ENCODE peak calls at places on chromosomes 11 and 22, in nine cellular contexts. F, H, J, Z, K, R, G, B and A are unnamed samples.

GRCh38 chr11:68120212-68121066 is 749 bp downstream of the CHKA start:
- DNase-seq in F (peak; percentile 47), J (peak; percentile 68), B (peak; percentile 71), K (peak; percentile 80), R (no peak), Z (peak; percentile 53), H (no peak), G (peak; percentile 82), A (no peak)

GRCh38 chr11:129458756-129459535 is 83.3 kb downstream of the BARX2 start:
- DNase-seq in R (no peak), K (no peak), F (no peak), G (no peak), B (no peak), J (peak; percentile 35), H (no peak), Z (no peak), A (no peak)

GRCh38 chr22:49699476-49699875 is 128.2 kb downstream of the BRD1 start:
- DNase-seq in F (no peak), R (no peak), B (no peak), J (no peak), H (no peak), K (peak; percentile 58), Z (no peak), G (no peak), A (no peak)

GRCh38 chr11:121467965-121468364 is 15.2 kb upstream of the SORL1-AS1 start:
- DNase-seq in K (no peak), R (no peak), G (no peak), F (no peak), J (no peak), B (peak; percentile 27), H (no peak), Z (no peak), A (no peak)

GRCh38 chr11:117180020-117180419 is 1.5 kb downstream of the SIDT2 start:
- DNase-seq in Z (no peak), B (peak; percentile 16), J (no peak), K (no peak), F (peak; percentile 50), H (no peak), G (no peak), R (peak; percentile 24), A (peak; percentile 26)

GRCh38 chr11:250740-251299 is 14.0 kb downstream of the PSMD13 start:
- DNase-seq in F (peak; percentile 58), H (no peak), Z (peak; percentile 70), R (peak; percentile 65), K (peak; percentile 75), J (peak; percentile 64), G (peak; percentile 77), B (peak; percentile 77), A (peak; percentile 18)

GRCh38 chr11:5192738-5193137 is 7.7 kb downstream of the OR51V1 start:
- DNase-seq in K (no peak), R (no peak), B (no peak), F (no peak), Z (no peak), G (no peak), H (no peak), J (no peak), A (no peak)

GRCh38 chr22:19631899-19632670 is 82.2 kb upstream of the SEPTIN5 start:
- DNase-seq in J (no peak), Z (no peak), K (no peak), G (no peak), B (peak; percentile 45), R (no peak), H (no peak), F (peak; percentile 49), A (peak; percentile 12)

GRCh38 chr11:118202599-118203422 is 22.0 kb downstream of the JAML start:
- DNase-seq in G (no peak), J (peak; percentile 89), K (no peak), H (no peak), B (no peak), Z (peak; percentile 88), R (peak; percentile 46), F (no peak), A (no peak)

GRCh38 chr11:61769946-61770683 is 17.7 kb downstream of the MYRF start:
- DNase-seq in Z (no peak), G (no peak), K (no peak), J (no peak), R (no peak), B (no peak), H (no peak), F (no peak), A (no peak)

GRCh38 chr11:61771995-61772455 is 19.6 kb downstream of the MYRF start:
- DNase-seq in F (no peak), G (no peak), K (no peak), B (no peak), R (no peak), H (no peak), J (no peak), Z (no peak), A (no peak)

GRCh38 chr11:61771195-61771894 is 18.9 kb downstream of the MYRF start:
- DNase-seq in F (no peak), H (no peak), J (no peak), K (no peak), R (no peak), Z (no peak), G (no peak), B (no peak), A (no peak)

GRCh38 chr11:61768376-61769076 is 16.1 kb downstream of the MYRF start:
- DNase-seq in H (no peak), G (no peak), B (no peak), F (no peak), R (peak; percentile 82), Z (peak; percentile 27), J (no peak), K (no peak), A (no peak)

DNA sequence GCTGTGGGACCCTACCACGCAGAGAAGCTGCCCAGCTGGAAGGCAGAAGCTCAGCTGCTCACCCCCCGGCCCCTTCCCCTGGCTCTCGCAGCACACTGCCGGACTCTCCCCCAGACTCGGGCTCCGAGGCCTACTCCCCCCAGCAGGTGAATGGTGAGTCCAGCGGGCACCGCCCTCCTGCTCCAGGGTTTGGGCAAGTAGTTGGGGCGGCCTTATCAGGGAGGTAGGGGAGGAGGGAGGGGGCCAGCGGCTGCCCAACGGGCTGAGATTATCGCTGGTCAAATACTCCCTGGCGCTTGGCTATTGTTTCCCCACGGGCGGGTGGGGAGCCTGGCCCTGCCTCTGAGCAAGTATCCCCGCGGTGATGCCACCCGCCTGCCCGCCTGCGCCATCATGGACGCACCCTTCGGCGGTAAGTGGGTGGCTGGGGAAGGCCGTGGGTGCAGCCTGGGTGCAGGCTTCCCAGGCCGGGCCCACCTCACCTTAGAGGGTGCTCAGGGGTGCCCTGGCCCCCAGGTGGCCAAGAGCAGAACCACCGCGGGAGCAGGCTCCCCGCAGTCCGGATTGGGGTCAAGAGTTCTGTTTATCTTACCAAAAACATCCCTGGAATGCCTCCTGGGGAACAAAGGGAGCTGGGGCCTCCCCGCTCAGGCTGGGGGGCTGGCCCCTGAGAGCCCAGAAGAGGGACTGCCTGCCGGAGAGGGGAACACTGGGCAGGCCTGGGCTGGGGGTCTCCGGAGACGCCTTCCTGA is 16.9 kb downstream of the MYRF start:
- DNase-seq in K (no peak), J (no peak), G (peak; percentile 67), R (peak; percentile 92), F (peak; percentile 22), H (no peak), B (no peak), Z (no peak), A (no peak)
- TF ChIP-seq CTCF in K (no peak), J (no peak), G (peak; percentile 25), R (no peak), F (peak; percentile 36), H (no peak), B (no peak), Z (no peak), A (peak; percentile 39)

GRCh38 chr22:31086703-31087330 is 5.7 kb downstream of the SMTN start:
- DNase-seq in J (no peak), R (no peak), H (no peak), K (peak; percentile 25), G (no peak), Z (no peak), F (no peak), B (no peak), A (no peak)
- H3K4me3 ChIP-seq in J (no peak overlapping the region), R (no peak overlapping the region), H (no peak overlapping the region), K (no peak overlapping the region), G (no peak overlapping the region), Z (no peak overlapping the region), F (no peak overlapping the region), B (no peak overlapping the region), A (no peak overlapping the region)

GRCh38 chr11:46294365-46295309 is 17.2 kb downstream of the CREB3L1 start:
- DNase-seq in Z (no peak), R (peak; percentile 48), F (peak; percentile 77), H (no peak), J (no peak), K (no peak), B (peak; percentile 55), G (no peak), A (no peak)

GRCh38 chr11:46295996-46296519 is 18.6 kb downstream of the CREB3L1 start:
- DNase-seq in B (no peak), F (no peak), K (no peak), H (no peak), G (no peak), J (no peak), R (no peak), Z (no peak), A (no peak)

GRCh38 chr11:46298699-46299424 is 21.4 kb downstream of the CREB3L1 start:
- DNase-seq in H (no peak), B (no peak), Z (no peak), J (no peak), K (no peak), F (peak; percentile 90), R (no peak), G (no peak), A (no peak)

GRCh38 chr11:46295312-46295995 is 18.0 kb downstream of the CREB3L1 start:
- DNase-seq in J (no peak), G (peak; percentile 77), H (peak; percentile 53), B (peak; percentile 85), Z (peak; percentile 70), R (peak; percentile 61), F (peak; percentile 66), K (peak; percentile 89), A (no peak)

GRCh38 chr11:46296520-46297448 is 19.3 kb downstream of the CREB3L1 start:
- DNase-seq in J (no peak), Z (no peak), R (no peak), K (peak; percentile 77), B (peak; percentile 52), H (no peak), G (no peak), F (peak; percentile 97), A (peak; percentile 90)
- TF ChIP-seq CTCF in J (no peak), Z (peak; percentile 18), R (no peak), K (peak; percentile 57), B (peak; percentile 32), H (no peak), G (peak; percentile 34), F (peak; percentile 85), A (peak; percentile 84)

DNA sequence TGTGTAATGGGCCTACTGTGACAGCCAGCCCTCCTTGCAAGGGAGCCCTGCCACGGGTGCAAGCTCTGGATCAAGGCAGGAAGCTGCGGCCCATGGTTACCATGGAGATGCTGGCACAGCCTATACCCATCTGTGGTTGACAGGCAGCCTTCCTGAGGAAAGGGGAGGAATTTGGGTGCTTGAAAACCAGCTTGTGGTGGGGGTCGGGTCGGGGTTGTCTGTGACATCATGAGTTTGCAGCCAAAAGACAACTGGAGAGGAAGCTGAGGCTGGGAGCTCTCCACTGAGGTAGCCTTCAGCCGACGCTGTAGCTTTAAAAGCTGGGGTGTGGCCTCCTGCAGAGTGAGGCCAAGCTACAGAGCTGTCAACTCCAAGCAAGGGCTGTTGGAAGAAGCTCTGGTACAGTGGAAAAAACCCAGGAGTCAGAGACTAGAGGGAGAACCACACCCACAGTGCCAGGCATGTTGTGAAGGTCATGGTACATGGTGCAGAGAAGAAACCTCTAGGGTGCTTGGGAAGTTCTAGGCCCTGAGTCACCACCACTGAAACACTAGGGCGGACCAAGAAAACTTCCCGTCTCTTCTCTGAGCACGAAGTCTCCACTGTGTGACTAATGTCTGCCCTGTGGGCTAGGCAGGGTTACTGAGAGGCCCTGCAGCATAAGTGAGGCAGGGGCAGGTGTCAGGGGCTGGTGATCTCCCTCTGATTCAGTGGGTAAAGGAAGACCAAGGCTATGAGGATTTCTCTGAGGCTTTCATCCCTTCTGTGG is 10.8 kb upstream of the LDHA start:
- DNase-seq in B (peak; percentile 76), F (peak; percentile 99), R (peak; percentile 76), G (peak; percentile 56), K (peak; percentile 75), J (peak; percentile 90), Z (peak; percentile 83), H (peak; percentile 75), A (peak; percentile 57)
- H3K4me3 ChIP-seq in B (no peak overlapping the region), F (no peak overlapping the region), R (no peak overlapping the region), G (no peak overlapping the region), K (peak overlapping the region; percentile 32), J (no peak overlapping the region), Z (no peak overlapping the region), H (peak overlapping the region; percentile 45), A (no peak overlapping the region)